ENCODE peak calls at places on chromosome 15, in seven cellular contexts. S is heart left ventricle, L is body of pancreas, V is adrenal gland, Q is Peyer's patch, I is H1, U is uterus. A is an unnamed sample.

GRCh38 chr15:56869573-56869972 is 48.9 kb upstream of the TCF12 start:
- DNase-seq in U (peak), Q (peak), V (peak), I (no peak), S (peak), L (peak), A (no peak)

GRCh38 chr15:43209059-43209824 is 11.6 kb downstream of the EPB42 start:
- DNase-seq in L (peak), V (no peak), Q (peak), S (no peak), U (no peak), I (no peak), A (no peak)

GRCh38 chr15:82532383-82532990 is 7.8 kb downstream of the RPS17 start:
- DNase-seq in Q (no peak), V (no peak), S (no peak), U (no peak), L (no peak), I (no peak), A (no peak)

GRCh38 chr15:57890351-57890750 is 175.2 kb downstream of the ALDH1A2 start:
- DNase-seq in L (no peak), U (no peak), Q (no peak), S (no peak), I (no peak), V (no peak), A (no peak)

GRCh38 chr15:84981711-84982300 is at the start of gene PDE8A:
- DNase-seq in U (no peak), Q (peak), S (peak), L (peak), I (no peak), V (peak), A (peak)

GRCh38 chr15:45114076-45114750 is at the start of the genes DUOX2 and DUOXA2:
- DNase-seq in I (no peak), L (no peak), U (no peak), S (no peak), Q (no peak), V (no peak), A (no peak)

GRCh38 chr15:82942691-82943090 is 9.8 kb downstream of the HOMER2 start:
- DNase-seq in V (no peak), Q (no peak), I (no peak), L (peak), U (no peak), S (no peak), A (peak)

GRCh38 chr15:58498821-58499580 is 67.2 kb downstream of the LIPC start:
- DNase-seq in I (no peak), S (no peak), L (no peak), V (no peak), Q (no peak), U (no peak), A (no peak)

GRCh38 chr15:94579261-94579660 is 347.9 kb downstream of the MCTP2 start:
- DNase-seq in I (no peak), V (no peak), L (no peak), U (no peak), S (no peak), Q (no peak), A (no peak)

GRCh38 chr15:66505430-66505811 is 295 bp downstream of the ZWILCH start:
- DNase-seq in V (no peak), U (no peak), Q (no peak), S (no peak), I (no peak), L (no peak), A (no peak)

GRCh38 chr15:66505818-66506217 is 692 bp downstream of the ZWILCH start:
- DNase-seq in U (no peak), S (no peak), L (no peak), V (no peak), Q (no peak), I (no peak), A (no peak)

GRCh38 chr15:66503780-66504562 is 684 bp downstream of the RPL4 start:
- DNase-seq in V (no peak), Q (no peak), S (no peak), L (no peak), U (no peak), I (no peak), A (no peak)

GRCh38 chr15:66502491-66502890 is 2.2 kb downstream of the RPL4 start:
- DNase-seq in Q (no peak), V (no peak), I (no peak), S (no peak), L (no peak), U (no peak), A (no peak)

DNA sequence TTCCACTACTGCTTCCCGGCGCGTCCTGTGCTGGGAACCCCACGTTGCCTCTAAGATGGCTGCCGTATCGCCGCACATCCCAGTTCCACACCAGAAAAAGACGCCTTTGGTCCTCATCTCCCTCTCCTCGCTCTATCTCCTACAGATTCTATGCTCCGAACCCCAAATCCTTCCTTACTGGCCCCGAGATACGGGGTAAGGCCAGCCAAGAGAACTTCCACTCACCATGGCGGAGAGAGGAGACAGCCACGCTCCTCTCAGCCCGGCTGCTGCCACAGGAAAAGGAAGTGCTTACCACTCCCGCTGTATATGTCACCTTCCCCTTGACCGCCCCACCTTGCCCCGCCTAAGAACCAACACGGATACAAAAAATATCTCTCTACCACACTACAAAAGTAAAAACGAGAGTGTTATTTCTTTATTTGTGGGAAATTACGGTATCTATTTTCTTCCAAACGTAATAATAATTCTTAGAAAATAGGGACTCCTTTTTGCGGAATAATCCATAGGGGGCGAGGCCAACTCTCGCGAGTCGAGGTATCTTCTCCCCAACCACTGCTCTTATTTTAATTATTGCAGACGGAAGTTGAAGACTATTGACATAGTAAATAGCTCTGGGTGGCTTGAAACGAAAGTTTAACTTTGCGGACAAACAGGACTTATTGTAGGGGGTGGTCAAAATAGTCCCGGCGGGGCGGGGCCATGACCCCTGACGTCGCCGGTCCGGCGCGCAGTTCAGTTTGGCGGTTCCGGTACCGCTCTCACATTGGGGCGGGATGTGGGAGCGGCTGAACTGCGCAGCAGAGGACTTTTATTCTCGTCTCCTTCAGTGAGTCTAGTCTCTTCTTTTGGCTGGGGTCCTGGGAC is at the start of the genes RPL4 and ZWILCH:
- DNase-seq in U (peak), I (peak), L (peak), V (peak), S (peak), Q (peak), A (peak)
- TF ChIP-seq POLR2A in U (peak), I (peak), L (peak), V (peak), S (peak), Q (peak), A (peak)

DNA sequence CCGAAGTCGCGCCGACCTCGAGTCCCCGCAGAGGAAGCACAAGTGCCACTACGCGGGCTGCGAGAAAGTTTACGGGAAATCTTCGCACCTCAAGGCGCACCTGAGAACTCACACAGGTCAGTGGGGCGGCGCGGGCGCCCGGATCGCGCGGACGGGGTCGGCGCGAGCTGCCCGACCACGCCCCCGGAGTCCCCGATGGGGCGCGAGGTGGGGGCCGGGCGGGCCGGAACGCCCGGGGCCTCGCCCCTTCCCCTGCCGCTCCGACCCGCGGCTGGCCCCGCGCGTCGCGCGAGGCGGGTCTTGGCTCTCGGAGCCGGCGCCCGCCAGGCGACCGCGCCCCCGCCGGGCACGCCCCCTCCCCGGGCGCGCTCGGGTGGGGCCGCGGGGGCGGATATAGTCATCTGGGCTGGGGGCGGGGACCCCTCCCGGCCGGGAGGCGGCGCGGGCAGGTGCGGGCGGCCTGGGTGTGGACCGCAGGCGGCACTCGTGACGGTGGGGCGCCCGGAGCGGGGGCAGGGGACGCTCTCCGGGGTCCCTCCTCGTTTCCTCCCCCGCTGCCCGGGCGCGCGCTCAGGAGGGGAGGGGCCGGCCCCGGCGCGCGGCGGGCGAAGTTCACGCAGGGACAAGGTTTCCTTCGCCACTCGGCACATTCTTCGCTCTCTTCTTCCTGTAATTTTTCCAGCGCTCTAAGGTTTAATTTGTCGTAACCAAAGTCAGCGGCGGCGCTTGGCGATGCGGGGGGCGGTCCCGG is 1.2 kb downstream of the KLF13 start:
- DNase-seq in L (peak), I (no peak), S (peak), V (peak), Q (peak), U (peak), A (peak)
- TF ChIP-seq POLR2A in L (peak), I (no peak), S (no peak), V (no peak), Q (peak), U (peak), A (no peak)

DNA sequence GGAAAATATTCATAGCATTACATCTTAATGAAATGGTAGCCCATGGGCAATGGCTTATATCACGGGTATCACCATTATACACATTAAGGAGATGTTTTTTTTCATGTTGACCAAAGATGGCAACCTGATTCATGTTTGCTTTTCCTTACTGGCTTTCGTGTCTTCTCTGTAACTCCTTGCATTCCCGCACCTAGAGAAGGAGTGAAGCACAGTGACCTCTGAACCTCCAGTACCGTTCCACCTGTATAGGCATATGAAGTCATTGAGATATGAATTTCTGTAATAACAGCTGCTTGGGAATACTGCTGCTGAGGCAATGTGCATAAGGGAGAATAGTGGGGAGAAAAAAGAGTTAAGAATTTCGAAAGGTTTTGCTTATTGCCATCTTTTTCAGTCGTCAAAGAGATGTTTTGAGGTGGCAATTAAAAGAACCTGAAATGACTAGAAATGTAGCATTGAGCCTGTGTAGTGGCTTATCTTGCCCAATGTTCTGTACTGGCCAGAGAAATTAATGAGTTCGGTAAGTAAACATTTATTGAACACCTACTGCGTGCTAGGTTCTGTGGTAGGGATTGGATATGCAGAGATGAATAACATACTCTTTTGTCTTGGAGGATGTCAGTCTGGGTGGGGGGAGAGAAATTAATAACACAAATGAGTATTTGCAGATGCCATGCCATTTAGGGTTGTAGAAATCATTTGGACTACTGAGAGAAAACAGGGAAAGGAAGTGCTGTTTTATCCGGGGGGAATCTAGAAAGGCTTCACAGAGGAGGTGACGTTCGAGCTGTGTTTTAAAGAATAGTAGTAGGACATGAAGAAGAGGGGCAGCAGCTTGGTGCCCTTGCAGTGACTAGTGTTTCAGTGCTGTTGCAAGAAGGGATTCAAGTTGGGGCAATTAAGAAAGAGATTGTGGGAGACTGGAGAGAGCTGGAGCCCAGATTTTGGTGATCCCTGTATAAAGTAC is 2.5 kb downstream of the FEM1B start:
- DNase-seq in U (no peak), I (no peak), Q (peak), L (no peak), V (no peak), S (no peak), A (no peak)
- TF ChIP-seq POLR2A in U (no peak), I (no peak), Q (no peak), L (no peak), V (no peak), S (no peak), A (no peak)

DNA sequence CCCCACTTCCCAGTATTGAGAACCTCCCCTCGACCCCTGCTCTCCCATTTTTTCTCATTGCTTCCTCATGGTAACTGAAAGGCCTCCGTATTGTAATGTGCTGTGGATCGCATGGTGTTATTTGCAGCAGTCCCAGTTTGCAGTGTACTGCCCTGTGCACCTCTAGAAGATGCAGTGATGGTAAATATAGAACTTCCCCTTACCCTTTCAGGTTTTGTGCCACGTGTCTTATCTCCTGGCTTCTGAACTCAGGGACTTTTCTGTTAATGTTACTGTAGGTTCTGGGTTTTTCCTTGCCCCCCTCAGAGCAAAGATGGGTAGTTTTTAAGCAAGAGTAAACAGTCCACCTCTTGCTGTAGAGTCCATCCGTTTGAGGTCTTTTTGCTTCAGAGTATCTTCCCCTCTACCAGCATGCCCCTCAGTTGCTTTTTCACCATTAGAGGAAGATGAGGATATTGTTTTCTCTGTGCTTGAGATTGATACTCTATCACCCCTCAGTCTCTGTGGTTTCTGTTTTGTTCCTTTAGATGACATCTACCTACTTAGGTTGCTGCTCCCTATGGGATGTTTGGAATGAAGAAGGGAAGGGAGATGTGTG is 22.4 kb downstream of the CHD2 start:
- DNase-seq in L (no peak), I (no peak), V (no peak), S (no peak), U (no peak), Q (no peak), A (no peak)
- TF ChIP-seq POLR2A in L (no peak), I (no peak), V (no peak), S (no peak), U (no peak), Q (no peak), A (no peak)

DNA sequence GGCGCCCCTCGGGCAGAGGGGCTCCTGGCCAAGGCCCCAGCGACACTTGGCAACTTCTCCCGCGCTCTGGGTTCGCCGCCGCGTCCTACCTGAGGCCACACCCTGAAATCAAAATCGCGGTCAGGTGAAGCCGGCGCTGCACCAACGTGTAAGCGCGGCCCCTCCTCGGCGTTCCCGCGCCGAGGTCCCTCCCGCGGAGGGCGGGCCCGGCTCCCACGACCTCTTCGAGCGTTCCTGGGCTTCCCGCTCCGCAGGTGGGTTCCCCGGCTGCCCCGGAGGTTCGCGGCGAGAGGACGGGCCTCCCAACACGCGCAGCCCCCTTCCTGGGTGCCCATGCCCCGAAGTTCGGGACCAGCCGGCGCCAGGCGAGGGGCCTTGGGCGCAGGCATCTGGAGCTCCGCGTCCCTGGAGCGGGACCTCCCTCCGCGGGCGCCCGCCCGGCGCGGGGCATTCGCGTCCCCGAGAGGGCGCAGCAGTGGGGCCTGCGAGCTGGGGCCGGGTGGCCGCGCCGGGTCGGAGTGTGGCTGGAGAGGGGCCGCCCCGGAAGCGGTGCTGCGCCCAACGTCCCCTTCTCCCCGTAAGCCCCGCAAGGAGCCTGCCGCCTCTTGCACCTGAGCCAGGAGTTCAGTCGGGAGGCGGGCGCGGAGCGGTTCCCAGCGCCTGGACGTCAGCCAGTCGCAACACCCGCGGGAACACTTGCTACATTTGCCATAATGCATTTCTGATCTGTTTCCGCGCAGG is 13.7 kb downstream of the PAK6 start:
- DNase-seq in U (no peak), I (no peak), V (peak), Q (no peak), S (no peak), L (peak), A (no peak)
- TF ChIP-seq POLR2A in U (no peak), I (no peak), V (no peak), Q (no peak), S (no peak), L (peak), A (no peak)

DNA sequence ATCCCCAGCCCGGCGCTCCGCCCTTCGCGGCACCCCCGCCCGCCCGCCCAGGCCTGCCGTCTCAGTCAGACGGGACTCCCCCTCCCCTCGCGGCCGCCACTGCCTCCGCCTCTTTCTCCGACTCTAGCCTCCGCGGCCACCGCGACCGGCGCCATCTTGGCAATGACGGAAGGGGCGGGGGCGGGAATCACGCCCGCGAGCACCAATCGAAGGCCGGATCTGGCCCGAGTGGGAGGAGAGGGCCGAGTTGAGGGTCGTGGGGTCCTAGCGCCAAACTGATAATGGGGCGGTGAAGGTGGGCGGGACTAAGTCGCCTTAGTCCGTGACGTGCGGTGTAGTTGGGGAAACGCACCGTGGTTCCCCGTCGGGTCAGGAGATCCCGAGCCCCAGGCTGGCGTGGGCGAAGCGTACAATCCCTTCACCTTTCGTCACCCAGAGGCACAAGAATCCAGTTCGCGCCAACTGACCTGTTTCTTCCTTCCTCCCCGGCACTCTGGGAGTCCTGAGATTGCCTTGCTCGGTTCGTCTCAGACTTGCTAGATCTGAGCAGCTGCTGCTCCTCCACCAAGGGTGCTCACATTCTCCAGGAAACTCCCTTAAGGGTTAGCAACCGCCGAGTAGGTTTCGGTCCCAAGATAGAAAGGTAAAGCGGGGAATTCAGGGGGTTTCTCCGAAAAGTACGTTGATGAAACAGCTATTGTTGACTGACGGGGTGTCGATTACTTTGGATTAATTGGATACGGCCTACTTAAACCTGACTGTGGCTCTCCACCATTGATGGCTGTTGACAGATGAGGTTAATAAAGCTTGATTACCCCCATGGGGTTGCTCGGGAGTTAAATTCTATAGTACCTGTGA is at the start of gene DENND4A:
- DNase-seq in L (peak), I (peak), V (peak), S (peak), U (peak), Q (peak), A (peak)
- TF ChIP-seq POLR2A in L (peak), I (no peak), V (peak), S (no peak), U (peak), Q (peak), A (peak)